ENCODE peak calls at places on chromosomes 6 and 20, in four cellular contexts. O, X, R and M are unnamed samples.

GRCh38 chr6:162058281-162058875 is 669.2 kb downstream of the PRKN start:
- DNase-seq in R (no peak), O (no peak), X (no peak), M (no peak)

GRCh38 chr20:38343798-38344701 is 2.2 kb upstream of the LBP start:
- DNase-seq in R (no peak), X (no peak), O (no peak), M (no peak)

GRCh38 chr6:39404312-39404711 is 81.8 kb upstream of the KCNK16 start:
- DNase-seq in X (no peak), O (no peak), R (no peak), M (no peak)

GRCh38 chr20:48189177-48189576 is 403.9 kb upstream of the SULF2 start:
- DNase-seq in R (no peak), O (no peak), X (no peak), M (no peak)

GRCh38 chr6:159033160-159034049 is 11.4 kb downstream of the TAGAP start:
- DNase-seq in R (no peak), O (no peak), X (no peak), M (no peak)

GRCh38 chr20:4369798-4370124 is 351.9 kb upstream of the PRND start:
- DNase-seq in R (no peak), O (no peak), X (no peak), M (no peak)

GRCh38 chr6:52109073-52109635 is 21.7 kb upstream of the PKHD1 start:
- DNase-seq in O (no peak), R (no peak), X (no peak), M (no peak)

GRCh38 chr6:30881987-30882763 is 2.1 kb upstream of the DDR1 start:
- DNase-seq in O (no peak), R (no peak), X (no peak), M (peak; percentile 71)

GRCh38 chr20:49279677-49280462 is 2.0 kb upstream of the ZNFX1 start:
- DNase-seq in O (no peak), X (no peak), R (no peak), M (no peak)

GRCh38 chr20:14955396-14955795 is 618.0 kb upstream of the FLRT3 start:
- DNase-seq in X (no peak), O (no peak), R (no peak), M (peak; percentile 53)

GRCh38 chr20:59810376-59811187 is 122.9 kb downstream of the SYCP2 start:
- DNase-seq in X (no peak), R (no peak), O (no peak), M (no peak)

GRCh38 chr6:113619077-113619476 is 238.1 kb upstream of the MARCKS start:
- DNase-seq in O (no peak), X (no peak), R (no peak), M (no peak)

GRCh38 chr20:9928281-9928737 is 89.4 kb upstream of the PAK5 start:
- DNase-seq in R (no peak), X (no peak), O (no peak), M (no peak)

GRCh38 chr20:51338692-51339440 is 203.7 kb downstream of the NFATC2 start:
- DNase-seq in R (no peak), X (no peak), O (no peak), M (no peak)

GRCh38 chr6:71194730-71195129 is 93.9 kb upstream of the OGFRL1 start:
- DNase-seq in O (no peak), R (no peak), X (no peak), M (no peak)

GRCh38 chr6:137756788-137757187 is 110.3 kb upstream of the TNFAIP3 start:
- DNase-seq in R (no peak), O (no peak), X (no peak), M (no peak)

GRCh38 chr6:113980937-113981554 is 10.1 kb upstream of the HDAC2 start:
- DNase-seq in X (no peak), O (no peak), R (peak; percentile 12), M (peak; percentile 36)

GRCh38 chr6:3745566-3746118 is 5.9 kb downstream of the PXDC1 start:
- DNase-seq in R (no peak), O (no peak), X (no peak), M (no peak)